ENCODE peak calls at places on chromosomes 11 and 22, in ten cellular contexts. L, Z, F, B, S, J, P, A, D and M are unnamed samples.

GRCh38 chr22:44410396-44411056 is 87.5 kb downstream of the RTL6 start:
- DNase-seq in L (no peak), Z (peak; percentile 75), F (no peak), B (no peak), S (peak; percentile 52), J (no peak), P (no peak), A (no peak), D (no peak), M (no peak)

GRCh38 chr11:1757861-1758610 is 5.7 kb downstream of the CTSD start:
- DNase-seq in L (no peak), Z (no peak), F (no peak), B (no peak), S (no peak), J (no peak), P (no peak), A (no peak), D (no peak), M (no peak)

GRCh38 chr11:118622376-118623290 is 15.2 kb downstream of the PHLDB1 start:
- DNase-seq in L (peak; percentile 63), Z (peak; percentile 88), F (no peak), B (peak; percentile 68), S (peak; percentile 94), J (peak; percentile 71), P (no peak), A (peak; percentile 89), D (no peak), M (peak; percentile 87)

GRCh38 chr11:37972691-37973090 is 1374.7 kb upstream of the RAG2 start:
- DNase-seq in L (peak; percentile 45), Z (no peak), F (no peak), B (no peak), S (peak; percentile 53), J (no peak), P (no peak), A (no peak), D (no peak), M (peak; percentile 44)

GRCh38 chr22:50089231-50090140 is at the start of gene MOV10L1:
- DNase-seq in L (peak; percentile 17), Z (no peak), F (peak; percentile 29), B (no peak), S (no peak), J (peak; percentile 90), P (no peak), A (no peak), D (no peak), M (no peak)

GRCh38 chr22:23553922-23554870 is 25.9 kb downstream of the IGLL1 start:
- DNase-seq in L (no peak), Z (no peak), F (no peak), B (no peak), S (no peak), J (no peak), P (no peak), A (no peak), D (no peak), M (no peak)

GRCh38 chr11:130633466-130633865 is 185.0 kb downstream of the ADAMTS15 start:
- DNase-seq in L (peak; percentile 28), Z (no peak), F (no peak), B (no peak), S (peak; percentile 65), J (no peak), P (peak; percentile 17), A (peak; percentile 49), D (no peak), M (no peak)

GRCh38 chr11:35526370-35526792 is 965 bp upstream of the PAMR1 start:
- DNase-seq in L (peak; percentile 61), Z (no peak), F (no peak), B (peak; percentile 27), S (no peak), J (no peak), P (no peak), A (no peak), D (peak; percentile 53), M (no peak)

GRCh38 chr22:29078036-29078868 is 5.4 kb downstream of the KREMEN1 start:
- DNase-seq in L (no peak), Z (no peak), F (no peak), B (no peak), S (no peak), J (no peak), P (no peak), A (no peak), D (no peak), M (no peak)

GRCh38 chr22:39946571-39947407 is 13.4 kb upstream of the TMA7B start:
- DNase-seq in L (no peak), Z (no peak), F (peak; percentile 45), B (no peak), S (no peak), J (peak; percentile 81), P (no peak), A (peak; percentile 34), D (no peak), M (no peak)

GRCh38 chr11:92830382-92831148 is 138.9 kb upstream of the MTNR1B start:
- DNase-seq in L (no peak), Z (no peak), F (no peak), B (no peak), S (no peak), J (no peak), P (no peak), A (no peak), D (peak; percentile 63), M (no peak)

GRCh38 chr11:116989184-116989583 is 109.0 kb downstream of the SIK3 start:
- DNase-seq in L (no peak), Z (no peak), F (no peak), B (no peak), S (no peak), J (no peak), P (no peak), A (no peak), D (no peak), M (no peak)

GRCh38 chr11:24794064-24794463 is 297.2 kb downstream of the LUZP2 start:
- DNase-seq in L (no peak), Z (no peak), F (no peak), B (no peak), S (no peak), J (no peak), P (no peak), A (no peak), D (no peak), M (no peak)

GRCh38 chr11:31799794-31800397 is 11.2 kb downstream of the PAX6 start:
- DNase-seq in L (no peak), Z (no peak), F (no peak), B (no peak), S (no peak), J (no peak), P (no peak), A (no peak), D (no peak), M (no peak)
- H3K4me3 ChIP-seq in L (no peak overlapping the region), Z (no peak overlapping the region), F (no peak overlapping the region), B (no peak overlapping the region), S (no peak overlapping the region), J (no peak overlapping the region), P (peak overlapping the region; percentile 21), A (no peak overlapping the region), D (no peak overlapping the region), M (no peak overlapping the region)

GRCh38 chr11:66902486-66903177 is 45.8 kb downstream of the LRFN4 start:
- DNase-seq in L (no peak), Z (no peak), F (no peak), B (no peak), S (no peak), J (no peak), P (no peak), A (no peak), D (no peak), M (no peak)
- H3K4me3 ChIP-seq in L (no peak overlapping the region), Z (no peak overlapping the region), F (no peak overlapping the region), B (no peak overlapping the region), S (no peak overlapping the region), J (no peak overlapping the region), P (no peak overlapping the region), A (no peak overlapping the region), D (no peak overlapping the region), M (no peak overlapping the region)

GRCh38 chr11:82734120-82734479 is 436 bp upstream of the FAM181B start:
- DNase-seq in L (no peak), Z (no peak), F (no peak), B (no peak), S (no peak), J (no peak), P (no peak), A (no peak), D (no peak), M (no peak)
- H3K4me3 ChIP-seq in L (peak overlapping the region; percentile 29), Z (peak overlapping the region; percentile 65), F (peak overlapping the region; percentile 62), B (no peak overlapping the region), S (peak overlapping the region; percentile 60), J (peak overlapping the region; percentile 52), P (peak overlapping the region; percentile 73), A (no peak overlapping the region), D (no peak overlapping the region), M (no peak overlapping the region)

GRCh38 chr11:77159937-77160495 is 32.0 kb downstream of the MYO7A start:
- DNase-seq in L (no peak), Z (no peak), F (no peak), B (no peak), S (no peak), J (no peak), P (no peak), A (no peak), D (no peak), M (no peak)

GRCh38 chr11:77158041-77158695 is 30.1 kb downstream of the MYO7A start:
- DNase-seq in L (no peak), Z (no peak), F (no peak), B (no peak), S (no peak), J (no peak), P (no peak), A (no peak), D (no peak), M (no peak)

GRCh38 chr11:77156396-77157195 is 28.6 kb downstream of the MYO7A start:
- DNase-seq in L (no peak), Z (no peak), F (no peak), B (no peak), S (no peak), J (no peak), P (no peak), A (no peak), D (no peak), M (no peak)

GRCh38 chr11:77155556-77156130 is 27.6 kb downstream of the MYO7A start:
- DNase-seq in L (no peak), Z (no peak), F (no peak), B (no peak), S (no peak), J (no peak), P (no peak), A (no peak), D (no peak), M (no peak)

GRCh38 chr11:77159219-77159936 is 31.3 kb downstream of the MYO7A start:
- DNase-seq in L (no peak), Z (no peak), F (no peak), B (no peak), S (no peak), J (no peak), P (no peak), A (no peak), D (no peak), M (no peak)
- H3K4me3 ChIP-seq in L (no peak overlapping the region), Z (no peak overlapping the region), F (no peak overlapping the region), B (no peak overlapping the region), S (no peak overlapping the region), J (no peak overlapping the region), P (no peak overlapping the region), A (no peak overlapping the region), D (no peak overlapping the region), M (no peak overlapping the region)